ENCODE peak calls at places on chromosome 22, in six cellular contexts. One of them, this sample, is unnamed.

GRCh38 chr22:49303061-49303735 is 524.5 kb downstream of the BRD1 start:
- DNase-seq in IMR-90: no peak
- DNase-seq in OCI-LY7: no peak
- DNase-seq in CD4-positive, alpha-beta T cell: no peak
- DNase-seq in SJSA1: peak; percentile 29
- DNase-seq in psoas muscle: peak; percentile 5
- DNase-seq in this sample: no peak

GRCh38 chr22:42364641-42365336 is 67.4 kb downstream of the NFAM1 start:
- DNase-seq in OCI-LY7: no peak
- DNase-seq in psoas muscle: no peak
- DNase-seq in IMR-90: peak; percentile 29
- DNase-seq in CD4-positive, alpha-beta T cell: no peak
- DNase-seq in SJSA1: no peak
- DNase-seq in this sample: no peak

GRCh38 chr22:43399338-43399979 is 12.4 kb upstream of the MPPED1 start:
- DNase-seq in CD4-positive, alpha-beta T cell: no peak
- DNase-seq in SJSA1: no peak
- DNase-seq in OCI-LY7: no peak
- DNase-seq in psoas muscle: no peak
- DNase-seq in IMR-90: no peak
- DNase-seq in this sample: no peak

GRCh38 chr22:35777335-35777975 is 59.8 kb downstream of the APOL5 start:
- DNase-seq in OCI-LY7: no peak
- DNase-seq in psoas muscle: no peak
- DNase-seq in SJSA1: no peak
- DNase-seq in IMR-90: peak; percentile 92
- DNase-seq in CD4-positive, alpha-beta T cell: no peak
- DNase-seq in this sample: peak; percentile 58

GRCh38 chr22:22878801-22879674 is 8.6 kb upstream of the IGLL5 start:
- DNase-seq in IMR-90: no peak
- DNase-seq in SJSA1: peak; percentile 34
- DNase-seq in CD4-positive, alpha-beta T cell: no peak
- DNase-seq in OCI-LY7: peak; percentile 50
- DNase-seq in psoas muscle: no peak
- DNase-seq in this sample: no peak

GRCh38 chr22:28630185-28630580 is 49.5 kb downstream of the TTC28 start:
- DNase-seq in CD4-positive, alpha-beta T cell: no peak
- DNase-seq in OCI-LY7: no peak
- DNase-seq in IMR-90: no peak
- DNase-seq in psoas muscle: no peak
- DNase-seq in SJSA1: no peak
- DNase-seq in this sample: no peak

GRCh38 chr22:26617251-26618199 is at the start of gene CRYBB1:
- DNase-seq in OCI-LY7: peak; percentile 56
- DNase-seq in SJSA1: no peak
- DNase-seq in IMR-90: peak; percentile 36
- DNase-seq in psoas muscle: no peak
- DNase-seq in CD4-positive, alpha-beta T cell: no peak
- DNase-seq in this sample: no peak

GRCh38 chr22:28978863-28979799 is 82.5 kb downstream of the C22orf31 start:
- DNase-seq in OCI-LY7: no peak
- DNase-seq in IMR-90: no peak
- DNase-seq in psoas muscle: no peak
- DNase-seq in SJSA1: no peak
- DNase-seq in CD4-positive, alpha-beta T cell: no peak
- DNase-seq in this sample: no peak

GRCh38 chr22:20561882-20562281 is 54.5 kb downstream of the MED15 start:
- DNase-seq in psoas muscle: no peak
- DNase-seq in OCI-LY7: no peak
- DNase-seq in CD4-positive, alpha-beta T cell: no peak
- DNase-seq in SJSA1: no peak
- DNase-seq in IMR-90: no peak
- DNase-seq in this sample: no peak

GRCh38 chr22:27198518-27199035 is 541.2 kb downstream of the MIAT start:
- DNase-seq in IMR-90: no peak
- DNase-seq in CD4-positive, alpha-beta T cell: no peak
- DNase-seq in OCI-LY7: no peak
- DNase-seq in SJSA1: no peak
- DNase-seq in psoas muscle: no peak
- DNase-seq in this sample: no peak

GRCh38 chr22:38940985-38941384 is 16.4 kb upstream of the APOBEC3A start:
- DNase-seq in CD4-positive, alpha-beta T cell: no peak
- DNase-seq in IMR-90: no peak
- DNase-seq in OCI-LY7: no peak
- DNase-seq in SJSA1: no peak
- DNase-seq in psoas muscle: no peak
- DNase-seq in this sample: no peak

GRCh38 chr22:17891427-17892167 is 117.3 kb upstream of the BID start:
- DNase-seq in SJSA1: no peak
- DNase-seq in IMR-90: no peak
- DNase-seq in CD4-positive, alpha-beta T cell: no peak
- DNase-seq in OCI-LY7: no peak
- DNase-seq in psoas muscle: peak; percentile 54
- DNase-seq in this sample: no peak

GRCh38 chr22:43333156-43333555 is 10.0 kb downstream of the SCUBE1 start:
- DNase-seq in CD4-positive, alpha-beta T cell: no peak
- DNase-seq in psoas muscle: no peak
- DNase-seq in SJSA1: no peak
- DNase-seq in IMR-90: no peak
- DNase-seq in OCI-LY7: no peak
- DNase-seq in this sample: no peak

GRCh38 chr22:46801331-46801811 is 38.9 kb downstream of the TBC1D22A start:
- DNase-seq in IMR-90: no peak
- DNase-seq in psoas muscle: no peak
- DNase-seq in SJSA1: no peak
- DNase-seq in OCI-LY7: no peak
- DNase-seq in CD4-positive, alpha-beta T cell: no peak
- DNase-seq in this sample: no peak

GRCh38 chr22:26804315-26804714 is 146.9 kb downstream of the MIAT start:
- DNase-seq in SJSA1: no peak
- DNase-seq in OCI-LY7: no peak
- DNase-seq in CD4-positive, alpha-beta T cell: no peak
- DNase-seq in IMR-90: no peak
- DNase-seq in psoas muscle: no peak
- DNase-seq in this sample: no peak

GRCh38 chr22:49212466-49212865 is 615.2 kb downstream of the BRD1 start:
- DNase-seq in OCI-LY7: no peak
- DNase-seq in IMR-90: no peak
- DNase-seq in psoas muscle: no peak
- DNase-seq in SJSA1: peak; percentile 36
- DNase-seq in CD4-positive, alpha-beta T cell: no peak
- DNase-seq in this sample: no peak

GRCh38 chr22:42754658-42755057 is 34.0 kb upstream of the A4GALT start:
- DNase-seq in IMR-90: peak; percentile 92
- DNase-seq in psoas muscle: no peak
- DNase-seq in SJSA1: no peak
- DNase-seq in CD4-positive, alpha-beta T cell: no peak
- DNase-seq in OCI-LY7: no peak
- DNase-seq in this sample: no peak

GRCh38 chr22:46052331-46052771 is 75.4 kb upstream of the WNT7B start:
- DNase-seq in psoas muscle: no peak
- DNase-seq in SJSA1: peak; percentile 70
- DNase-seq in IMR-90: no peak
- DNase-seq in CD4-positive, alpha-beta T cell: no peak
- DNase-seq in OCI-LY7: no peak
- DNase-seq in this sample: no peak

GRCh38 chr22:21865041-21865440 is 2.4 kb downstream of the MAPK1 start:
- DNase-seq in psoas muscle: peak; percentile 49
- DNase-seq in CD4-positive, alpha-beta T cell: no peak
- DNase-seq in SJSA1: peak; percentile 49
- DNase-seq in OCI-LY7: no peak
- DNase-seq in IMR-90: peak; percentile 91
- DNase-seq in this sample: peak; percentile 65

GRCh38 chr22:50059185-50059880 is 1.2 kb upstream of the TTLL8 start:
- DNase-seq in psoas muscle: no peak
- DNase-seq in OCI-LY7: peak; percentile 28
- DNase-seq in IMR-90: peak; percentile 20
- DNase-seq in CD4-positive, alpha-beta T cell: no peak
- DNase-seq in SJSA1: no peak
- DNase-seq in this sample: no peak

GRCh38 chr22:36471341-36471821 is 10.1 kb downstream of the TXN2 start:
- DNase-seq in SJSA1: peak; percentile 80
- DNase-seq in OCI-LY7: no peak
- DNase-seq in IMR-90: peak; percentile 60
- DNase-seq in psoas muscle: no peak
- DNase-seq in CD4-positive, alpha-beta T cell: no peak
- DNase-seq in this sample: no peak

GRCh38 chr22:45876136-45877035 is 100.6 kb downstream of the WNT7B start:
- DNase-seq in SJSA1: peak; percentile 37
- DNase-seq in IMR-90: no peak
- DNase-seq in CD4-positive, alpha-beta T cell: no peak
- DNase-seq in psoas muscle: no peak
- DNase-seq in OCI-LY7: no peak
- DNase-seq in this sample: no peak

GRCh38 chr22:41576877-41577276 is 12.8 kb downstream of the PMM1 start:
- DNase-seq in SJSA1: peak; percentile 63
- DNase-seq in psoas muscle: peak; percentile 46
- DNase-seq in CD4-positive, alpha-beta T cell: peak; percentile 9
- DNase-seq in IMR-90: peak; percentile 52
- DNase-seq in OCI-LY7: peak; percentile 64
- DNase-seq in this sample: no peak

GRCh38 chr22:39219071-39220050 is 25.4 kb downstream of the PDGFB start:
- DNase-seq in CD4-positive, alpha-beta T cell: no peak
- DNase-seq in SJSA1: peak; percentile 28
- DNase-seq in OCI-LY7: no peak
- DNase-seq in psoas muscle: no peak
- DNase-seq in IMR-90: no peak
- DNase-seq in this sample: no peak

GRCh38 chr22:44460287-44461082 is 37.5 kb downstream of the RTL6 start:
- DNase-seq in CD4-positive, alpha-beta T cell: no peak
- DNase-seq in SJSA1: no peak
- DNase-seq in IMR-90: no peak
- DNase-seq in OCI-LY7: no peak
- DNase-seq in psoas muscle: no peak
- DNase-seq in this sample: no peak

GRCh38 chr22:46763051-46763705 is 728 bp downstream of the TBC1D22A start:
- DNase-seq in SJSA1: no peak
- DNase-seq in IMR-90: peak; percentile 7
- DNase-seq in psoas muscle: peak; percentile 46
- DNase-seq in OCI-LY7: peak; percentile 86
- DNase-seq in CD4-positive, alpha-beta T cell: peak; percentile 31
- DNase-seq in this sample: no peak

GRCh38 chr22:17268501-17269223 is 49.4 kb upstream of the ADA2 start:
- DNase-seq in OCI-LY7: peak; percentile 24
- DNase-seq in SJSA1: no peak
- DNase-seq in IMR-90: no peak
- DNase-seq in psoas muscle: no peak
- DNase-seq in CD4-positive, alpha-beta T cell: no peak
- DNase-seq in this sample: no peak

GRCh38 chr22:20010307-20011122 is 6.1 kb downstream of the ARVCF start:
- DNase-seq in CD4-positive, alpha-beta T cell: no peak
- DNase-seq in psoas muscle: no peak
- DNase-seq in SJSA1: no peak
- DNase-seq in OCI-LY7: no peak
- DNase-seq in IMR-90: no peak
- DNase-seq in this sample: no peak

GRCh38 chr22:40415531-40416266 is 45.3 kb downstream of the SGSM3 start:
- DNase-seq in IMR-90: peak; percentile 12
- DNase-seq in psoas muscle: no peak
- DNase-seq in CD4-positive, alpha-beta T cell: no peak
- DNase-seq in OCI-LY7: peak; percentile 78
- DNase-seq in SJSA1: no peak
- DNase-seq in this sample: no peak
- H3K27ac ChIP-seq in IMR-90: peak overlapping the region; percentile 32
- H3K27ac ChIP-seq in psoas muscle: no peak overlapping the region
- H3K27ac ChIP-seq in CD4-positive, alpha-beta T cell: peak overlapping the region; percentile 39
- H3K27ac ChIP-seq in OCI-LY7: peak overlapping the region; percentile 98
- H3K27ac ChIP-seq in SJSA1: no peak overlapping the region
- H3K27ac ChIP-seq in this sample: peak overlapping the region; percentile 31

GRCh38 chr22:33036881-33037280 is 21.3 kb downstream of the SYN3 start:
- DNase-seq in SJSA1: no peak
- DNase-seq in psoas muscle: no peak
- DNase-seq in OCI-LY7: no peak
- DNase-seq in IMR-90: no peak
- DNase-seq in CD4-positive, alpha-beta T cell: no peak
- DNase-seq in this sample: no peak

GRCh38 chr22:33038131-33038772 is 19.9 kb downstream of the SYN3 start:
- DNase-seq in psoas muscle: no peak
- DNase-seq in SJSA1: no peak
- DNase-seq in CD4-positive, alpha-beta T cell: no peak
- DNase-seq in OCI-LY7: no peak
- DNase-seq in IMR-90: no peak
- DNase-seq in this sample: no peak

GRCh38 chr22:33034753-33035152 is 23.4 kb downstream of the SYN3 start:
- DNase-seq in SJSA1: no peak
- DNase-seq in IMR-90: no peak
- DNase-seq in psoas muscle: no peak
- DNase-seq in OCI-LY7: no peak
- DNase-seq in CD4-positive, alpha-beta T cell: no peak
- DNase-seq in this sample: no peak

GRCh38 chr22:33038836-33039235 is 19.3 kb downstream of the SYN3 start:
- DNase-seq in psoas muscle: no peak
- DNase-seq in CD4-positive, alpha-beta T cell: no peak
- DNase-seq in IMR-90: no peak
- DNase-seq in SJSA1: no peak
- DNase-seq in OCI-LY7: no peak
- DNase-seq in this sample: no peak

DNA sequence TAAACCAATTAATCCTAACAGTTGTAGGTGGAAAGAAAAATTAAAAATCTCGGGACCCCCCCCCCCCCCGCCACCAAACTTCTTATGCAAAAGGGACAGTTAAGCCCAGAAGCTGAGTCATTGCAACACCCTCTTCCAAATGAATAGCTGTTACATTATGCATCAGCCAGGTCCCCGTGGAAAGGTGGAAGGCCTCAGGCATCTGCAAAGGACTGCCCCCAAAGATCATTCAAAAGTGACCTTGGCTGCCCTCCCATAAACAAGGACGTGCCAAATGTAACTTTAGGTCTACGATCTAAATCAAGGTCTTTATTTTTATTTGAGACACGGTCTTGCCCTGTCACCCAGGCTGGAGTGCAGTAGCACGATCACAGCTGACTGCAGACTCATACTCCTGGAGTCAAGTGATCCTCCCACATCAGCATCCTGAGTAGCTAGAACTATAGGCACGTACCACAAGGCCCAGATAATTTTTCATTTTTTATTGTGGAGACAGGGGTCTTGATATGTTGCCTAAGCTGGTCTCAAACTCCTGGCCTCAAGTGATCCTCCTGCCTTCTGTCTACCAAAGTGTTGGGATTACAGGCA is 22.8 kb downstream of the SYN3 start:
- DNase-seq in OCI-LY7: no peak
- DNase-seq in psoas muscle: no peak
- DNase-seq in SJSA1: no peak
- DNase-seq in IMR-90: no peak
- DNase-seq in CD4-positive, alpha-beta T cell: no peak
- DNase-seq in this sample: no peak
- H3K27ac ChIP-seq in OCI-LY7: no peak overlapping the region
- H3K27ac ChIP-seq in psoas muscle: no peak overlapping the region
- H3K27ac ChIP-seq in SJSA1: no peak overlapping the region
- H3K27ac ChIP-seq in IMR-90: no peak overlapping the region
- H3K27ac ChIP-seq in CD4-positive, alpha-beta T cell: no peak overlapping the region
- H3K27ac ChIP-seq in this sample: no peak overlapping the region

GRCh38 chr22:24156915-24157782 is 24.1 kb upstream of the SUSD2 start:
- DNase-seq in IMR-90: peak; percentile 64
- DNase-seq in psoas muscle: peak; percentile 83
- DNase-seq in CD4-positive, alpha-beta T cell: peak; percentile 86
- DNase-seq in OCI-LY7: peak; percentile 96
- DNase-seq in SJSA1: peak; percentile 94
- DNase-seq in this sample: no peak
- H3K27ac ChIP-seq in IMR-90: peak overlapping the region; percentile 84
- H3K27ac ChIP-seq in psoas muscle: peak overlapping the region; percentile 71
- H3K27ac ChIP-seq in CD4-positive, alpha-beta T cell: peak overlapping the region; percentile 94
- H3K27ac ChIP-seq in OCI-LY7: peak overlapping the region; percentile 81
- H3K27ac ChIP-seq in SJSA1: peak overlapping the region; percentile 10
- H3K27ac ChIP-seq in this sample: peak overlapping the region; percentile 47

GRCh38 chr22:37525746-37526350 is 6.6 kb upstream of the CARD10 start:
- DNase-seq in OCI-LY7: no peak
- DNase-seq in psoas muscle: no peak
- DNase-seq in IMR-90: no peak
- DNase-seq in SJSA1: no peak
- DNase-seq in CD4-positive, alpha-beta T cell: no peak
- DNase-seq in this sample: no peak
- H3K27ac ChIP-seq in OCI-LY7: no peak overlapping the region
- H3K27ac ChIP-seq in psoas muscle: no peak overlapping the region
- H3K27ac ChIP-seq in IMR-90: peak overlapping the region; percentile 40
- H3K27ac ChIP-seq in SJSA1: peak overlapping the region; percentile 80
- H3K27ac ChIP-seq in CD4-positive, alpha-beta T cell: no peak overlapping the region
- H3K27ac ChIP-seq in this sample: no peak overlapping the region

This sample was measured in AG04450.